ENCODE peak calls at places on chromosomes 13 and 19, in six cellular contexts. Q is left lung, P is upper lobe of right lung, K is neuronal stem cell, D is iPS DF 6.9, Y is thoracic aorta. F is an unnamed sample.

GRCh38 chr13:80408270-80408669 is 67.3 kb upstream of the SPRY2 start:
- DNase-seq in Q (no peak), P (no peak), D (no peak), Y (no peak), K (no peak), F (no peak)

GRCh38 chr13:40564342-40564997 is 102.0 kb downstream of the FOXO1 start:
- DNase-seq in D (no peak), K (no peak), Q (no peak), P (no peak), Y (no peak), F (no peak)

GRCh38 chr13:66021846-66022245 is 1208.3 kb downstream of the PCDH9 start:
- DNase-seq in Q (no peak), K (no peak), P (no peak), Y (no peak), D (no peak), F (no peak)

GRCh38 chr19:16371540-16371986 is 46.9 kb downstream of the KLF2 start:
- DNase-seq in K (no peak), Y (no peak), P (peak; percentile 84), Q (peak; percentile 79), D (no peak), F (peak; percentile 95)

GRCh38 chr13:46663216-46663615 is 110.2 kb downstream of the LRCH1 start:
- DNase-seq in D (no peak), P (no peak), K (no peak), Y (no peak), Q (no peak), F (no peak)

GRCh38 chr19:45817725-45818301 is 2.7 kb upstream of the RSPH6A start:
- DNase-seq in D (no peak), Y (no peak), K (no peak), P (no peak), Q (no peak), F (no peak)

GRCh38 chr19:33705860-33706259 is 84.1 kb downstream of the CHST8 start:
- DNase-seq in D (no peak), Q (peak; percentile 2), K (no peak), P (peak; percentile 20), Y (no peak), F (no peak)

GRCh38 chr13:27638521-27638920 is 16.8 kb downstream of the POLR1D start:
- DNase-seq in K (no peak), P (no peak), D (no peak), Y (no peak), Q (no peak), F (no peak)

GRCh38 chr19:7292950-7293794 is 1.0 kb downstream of the INSR start:
- DNase-seq in Y (no peak), P (peak; percentile 80), D (no peak), Q (peak; percentile 37), K (no peak), F (no peak)

GRCh38 chr19:5522106-5522505 is 45.6 kb downstream of the TINCR start:
- DNase-seq in D (no peak), Y (no peak), P (no peak), Q (no peak), K (no peak), F (no peak)

DNA sequence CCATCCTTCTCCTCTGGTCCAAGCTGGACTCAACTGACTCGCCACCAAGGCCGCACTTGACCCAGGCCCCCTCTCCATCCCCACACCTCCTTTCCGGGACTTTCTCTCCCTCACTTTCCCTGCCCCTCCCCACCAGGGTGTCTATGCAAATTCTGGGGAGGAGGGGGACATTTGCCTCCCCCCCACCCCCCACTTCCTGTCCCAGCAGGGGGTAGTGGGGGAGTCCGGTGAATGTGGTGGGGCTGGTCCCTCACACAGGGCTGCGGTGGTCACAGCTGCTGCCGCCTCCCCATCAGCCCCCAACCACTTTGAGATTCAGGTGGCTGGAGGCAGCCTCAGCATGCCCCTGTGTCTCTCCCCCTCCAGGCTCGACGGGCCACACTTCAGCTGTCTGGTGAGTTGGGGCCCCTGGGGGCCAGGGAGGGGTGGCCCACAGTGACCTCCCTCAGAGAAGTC is 870 bp downstream of the SPIB start:
- DNase-seq in K (no peak), D (no peak), Q (no peak), P (no peak), Y (no peak), F (no peak)
- H3K4me3 ChIP-seq in K (no peak overlapping the region), D (peak overlapping the region; percentile 26), Q (no peak overlapping the region), P (no peak overlapping the region), Y (no peak overlapping the region), F (no peak overlapping the region)

GRCh38 chr19:19452241-19453128 is 47.0 kb downstream of the GATAD2A start:
- DNase-seq in P (no peak), Y (no peak), Q (no peak), D (no peak), K (no peak), F (no peak)
- H3K27ac ChIP-seq in P (peak overlapping the region; percentile 11), Y (no peak overlapping the region), Q (no peak overlapping the region), D (no peak overlapping the region), K (no peak overlapping the region), F (peak overlapping the region; percentile 28)

DNA sequence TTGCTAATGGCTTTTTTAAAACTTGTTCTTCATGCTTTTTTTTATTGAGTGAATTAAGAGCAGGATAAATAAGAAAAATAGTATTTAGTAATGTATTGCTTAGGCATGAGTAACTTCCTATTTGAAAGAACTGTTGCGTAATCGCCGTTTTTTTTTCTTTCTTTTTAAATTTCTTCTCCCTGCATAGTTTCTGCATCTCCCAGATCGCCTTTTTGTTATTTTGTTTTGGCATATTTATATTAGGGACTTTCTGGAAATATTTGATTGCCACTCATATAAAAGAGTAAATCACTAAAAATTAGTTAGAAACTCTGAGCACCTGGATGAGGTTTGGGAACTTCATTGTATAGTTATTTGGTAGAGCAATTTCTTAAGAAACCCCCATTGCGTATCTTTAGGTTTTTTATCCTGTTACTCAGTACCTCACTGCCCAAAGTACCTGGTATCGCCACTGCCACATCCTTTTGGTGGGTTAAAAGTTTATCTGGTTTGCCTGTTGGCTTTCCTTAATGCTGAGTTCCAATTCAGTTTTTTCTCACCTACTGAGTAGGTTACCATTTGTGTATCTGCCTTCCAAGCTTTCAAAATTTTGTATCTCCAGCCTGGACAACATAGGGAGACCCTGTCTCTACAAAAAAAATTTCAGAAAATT is 36.2 kb upstream of the LPAR6 start:
- DNase-seq in K (no peak), Q (no peak), D (no peak), P (no peak), Y (no peak), F (no peak)
- H3K4me3 ChIP-seq in K (no peak overlapping the region), Q (peak overlapping the region; percentile 5), D (no peak overlapping the region), P (peak overlapping the region; percentile 18), Y (peak overlapping the region; percentile 28), F (no peak overlapping the region)

GRCh38 chr19:39941151-39941550 is 6.7 kb upstream of the FCGBP start:
- DNase-seq in Q (no peak), P (no peak), K (no peak), Y (no peak), D (no peak), F (no peak)
- H3K27ac ChIP-seq in Q (no peak overlapping the region), P (no peak overlapping the region), K (peak overlapping the region; percentile 30), Y (no peak overlapping the region), D (no peak overlapping the region), F (peak overlapping the region; percentile 77)

F was measured in CD4-positive, alpha-beta memory T cell.